ENCODE peak calls at places on chromosomes 5 and 9, in ten cellular contexts. S, J, E, V, P, M, R, W, U and T are unnamed samples.

GRCh38 chr5:172642046-172642409 is 965 bp downstream of the NEURL1B start:
- DNase-seq in P (no peak), E (no peak), R (no peak), J (no peak), V (no peak), M (no peak), S (no peak), W (no peak), U (no peak), T (no peak)

GRCh38 chr5:158942217-158942616 is 157.5 kb downstream of the EBF1 start:
- DNase-seq in M (no peak), R (no peak), U (no peak), P (no peak), J (peak), W (no peak), V (no peak), S (no peak), E (no peak), T (no peak)

GRCh38 chr9:113456235-113456634 is 7.3 kb upstream of the RGS3 start:
- DNase-seq in W (no peak), V (no peak), J (no peak), P (no peak), S (no peak), M (no peak), R (no peak), U (no peak), E (no peak), T (no peak)

GRCh38 chr5:110853267-110853666 is 114.5 kb downstream of the SLC25A46 start:
- DNase-seq in E (no peak), M (no peak), P (no peak), U (no peak), R (no peak), V (no peak), W (no peak), S (no peak), J (peak), T (no peak)

GRCh38 chr5:127442085-127442484 is 75.4 kb upstream of the PRRC1 start:
- DNase-seq in J (peak), E (no peak), M (peak), U (no peak), S (no peak), V (peak), W (no peak), R (no peak), P (no peak), T (no peak)

GRCh38 chr9:34611251-34611810 is 566 bp downstream of the RPP25L start:
- DNase-seq in E (no peak), P (no peak), R (peak), M (no peak), W (no peak), V (peak), S (no peak), U (no peak), J (no peak), T (no peak)

GRCh38 chr5:159850192-159850573 is 66.1 kb upstream of the ADRA1B start:
- DNase-seq in V (no peak), S (no peak), J (peak), P (no peak), U (no peak), M (no peak), W (no peak), E (no peak), R (no peak), T (no peak)

GRCh38 chr5:134581241-134581981 is 51.2 kb downstream of the SAR1B start:
- DNase-seq in E (no peak), V (no peak), P (no peak), U (no peak), R (no peak), J (no peak), S (no peak), M (no peak), W (no peak), T (peak)

GRCh38 chr9:93599571-93600403 is 23.4 kb downstream of the PHF2 start:
- DNase-seq in U (no peak), P (no peak), M (no peak), R (no peak), W (no peak), J (no peak), E (no peak), S (no peak), V (peak), T (no peak)

GRCh38 chr9:69179037-69179436 is 5.0 kb downstream of the TJP2 start:
- DNase-seq in P (no peak), M (no peak), V (no peak), S (no peak), R (no peak), E (no peak), U (no peak), W (no peak), J (no peak), T (no peak)

GRCh38 chr5:159805021-159805420 is 111.3 kb upstream of the ADRA1B start:
- DNase-seq in J (no peak), S (peak), V (no peak), P (no peak), W (peak), U (no peak), R (no peak), M (no peak), E (no peak), T (no peak)

GRCh38 chr5:134874831-134875655 is 872 bp downstream of the TXNDC15 start:
- DNase-seq in E (peak), V (peak), J (peak), R (peak), P (peak), M (peak), U (peak), S (no peak), W (peak), T (no peak)

GRCh38 chr9:109311281-109311680 is 9.6 kb downstream of the EPB41L4B start:
- DNase-seq in E (no peak), J (no peak), R (no peak), P (no peak), U (no peak), S (no peak), M (no peak), V (no peak), W (no peak), T (no peak)

GRCh38 chr9:3200331-3200774 is 325.4 kb downstream of the RFX3 start:
- DNase-seq in S (no peak), J (peak), U (no peak), E (no peak), M (no peak), P (no peak), V (no peak), R (no peak), W (no peak), T (no peak)

GRCh38 chr5:84445049-84445685 is 60.5 kb upstream of the EDIL3 start:
- DNase-seq in R (no peak), E (no peak), W (no peak), J (no peak), M (no peak), P (no peak), V (no peak), U (no peak), S (no peak), T (no peak)

GRCh38 chr9:17018001-17018491 is 116.8 kb upstream of the CNTLN start:
- DNase-seq in R (no peak), M (no peak), J (no peak), P (peak), E (no peak), S (no peak), V (no peak), W (no peak), U (no peak), T (no peak)

GRCh38 chr9:134569626-134570025 is 72.0 kb upstream of the COL5A1 start:
- DNase-seq in R (no peak), W (no peak), U (no peak), J (no peak), E (no peak), V (peak), M (no peak), S (no peak), P (no peak), T (no peak)

GRCh38 chr5:55231476-55232193 is 1.8 kb downstream of the CCNO start:
- DNase-seq in V (peak), E (peak), M (no peak), U (no peak), S (no peak), J (peak), W (no peak), R (no peak), P (no peak), T (no peak)

GRCh38 chr9:13705356-13705755 is 425.9 kb upstream of the MPDZ start:
- DNase-seq in M (no peak), J (no peak), U (no peak), V (peak), W (no peak), S (no peak), E (no peak), P (no peak), R (no peak), T (no peak)

GRCh38 chr5:172492097-172492840 is 37.9 kb upstream of the SH3PXD2B start:
- DNase-seq in E (no peak), W (no peak), P (no peak), J (no peak), U (no peak), R (no peak), M (no peak), V (no peak), S (no peak), T (no peak)

GRCh38 chr5:104095527-104095926 is 532.9 kb upstream of the NUDT12 start:
- DNase-seq in U (no peak), W (no peak), V (no peak), J (no peak), E (no peak), R (no peak), S (no peak), M (no peak), P (no peak), T (no peak)

GRCh38 chr5:2658421-2658820 is 93.1 kb downstream of the IRX2 start:
- DNase-seq in J (peak), V (no peak), S (no peak), P (no peak), M (no peak), W (no peak), U (no peak), E (no peak), R (no peak), T (no peak)

GRCh38 chr5:178126556-178126955 is 4.3 kb upstream of the RMND5B start:
- DNase-seq in V (no peak), P (no peak), S (no peak), U (no peak), M (no peak), R (no peak), W (no peak), J (no peak), E (peak), T (no peak)

GRCh38 chr5:143564417-143564816 is 160.9 kb upstream of the NR3C1 start:
- DNase-seq in E (no peak), W (no peak), S (no peak), V (no peak), P (no peak), M (no peak), J (no peak), R (no peak), U (no peak), T (no peak)

GRCh38 chr5:81212211-81212687 is 20.9 kb upstream of the CKMT2 start:
- DNase-seq in M (no peak), W (no peak), S (no peak), E (no peak), U (no peak), P (no peak), R (peak), J (no peak), V (peak), T (no peak)

GRCh38 chr9:123355761-123356520 is at the start of gene CRB2:
- DNase-seq in M (peak), P (no peak), E (peak), R (no peak), J (no peak), W (no peak), U (no peak), S (no peak), V (peak), T (no peak)

GRCh38 chr9:91037511-91038482 is 236.2 kb downstream of the SYK start:
- DNase-seq in M (peak), R (peak), V (peak), W (peak), J (peak), E (no peak), P (no peak), U (no peak), S (peak), T (no peak)

GRCh38 chr5:135220394-135221186 is 178.4 kb downstream of the MACROH2A1 start:
- DNase-seq in E (no peak), U (no peak), S (no peak), V (no peak), R (no peak), J (no peak), P (no peak), M (no peak), W (no peak), T (no peak)

GRCh38 chr9:135070964-135071735 is 16.3 kb upstream of the OLFM1 start:
- DNase-seq in P (no peak), E (no peak), W (no peak), U (no peak), J (no peak), V (no peak), R (no peak), S (no peak), M (no peak), T (no peak)

GRCh38 chr9:99431103-99431502 is 209.0 kb downstream of the SEC61B start:
- DNase-seq in S (no peak), E (no peak), W (peak), M (no peak), V (no peak), J (peak), R (no peak), P (no peak), U (no peak), T (no peak)

GRCh38 chr5:56350595-56351170 is 117.6 kb upstream of the ANKRD55 start:
- DNase-seq in J (peak), E (no peak), P (no peak), M (peak), V (peak), R (peak), W (peak), S (no peak), U (no peak), T (no peak)

DNA sequence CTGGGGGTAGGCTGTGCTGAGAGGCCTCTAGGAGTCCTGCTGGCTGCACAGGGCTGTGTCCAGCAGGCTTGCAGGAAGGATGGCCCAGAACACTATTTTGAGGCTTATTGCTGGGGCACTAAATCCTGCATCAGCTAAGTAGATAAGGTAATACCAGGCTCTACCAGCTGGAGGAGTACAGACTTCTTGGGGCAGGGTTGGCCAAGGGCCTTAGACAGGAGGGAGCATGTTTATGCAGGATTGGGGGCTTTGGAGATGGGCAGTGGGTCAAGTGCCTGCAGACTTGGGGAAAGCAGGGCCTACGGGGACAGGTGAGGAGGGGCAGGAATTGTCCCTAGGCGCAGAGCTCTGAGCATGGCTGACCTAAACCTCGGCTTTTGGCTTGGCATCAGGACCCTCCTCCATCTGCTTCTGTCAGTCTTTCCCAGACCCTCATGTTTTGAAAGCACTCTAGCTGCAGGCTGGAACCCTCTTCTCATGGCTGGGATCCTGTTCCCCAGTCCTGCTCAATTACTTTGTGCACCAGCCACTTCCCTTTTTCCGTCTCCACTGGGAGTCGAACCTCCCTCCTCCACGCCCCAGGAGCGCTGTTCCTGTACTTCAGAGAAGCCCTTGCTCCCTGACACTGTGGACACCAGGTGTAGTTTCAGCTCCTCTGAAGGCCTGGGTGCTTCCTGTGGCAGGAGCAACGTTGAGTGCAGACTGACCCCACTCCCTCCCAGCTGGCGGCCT is 61.0 kb upstream of the SPTLC1 start:
- DNase-seq in M (peak), U (no peak), V (no peak), J (peak), R (no peak), P (no peak), W (no peak), E (peak), S (no peak), T (no peak)
- TF ChIP-seq CTCF in M (no peak), U (no peak), V (no peak), J (peak), R (no peak), P (no peak), W (no peak), E (peak), S (peak), T (no peak)

GRCh38 chr9:97803167-97804058 is 49.6 kb upstream of the FOXE1 start:
- DNase-seq in S (peak), E (peak), U (peak), P (peak), W (peak), J (peak), R (peak), V (peak), M (peak), T (peak)
- TF ChIP-seq CTCF in S (no peak), E (peak), U (no peak), P (no peak), W (no peak), J (peak), R (no peak), V (peak), M (no peak), T (peak)

GRCh38 chr9:77488439-77489126 is 159.5 kb downstream of the GNA14 start:
- DNase-seq in W (no peak), R (no peak), S (no peak), P (no peak), M (peak), J (peak), E (peak), V (no peak), U (no peak), T (no peak)
- TF ChIP-seq CTCF in W (peak), R (no peak), S (no peak), P (no peak), M (peak), J (peak), E (peak), V (peak), U (peak), T (no peak)

GRCh38 chr9:21155501-21155900 is 11.0 kb downstream of the IFNA21 start:
- DNase-seq in P (no peak), W (no peak), V (no peak), J (peak), M (no peak), E (no peak), U (no peak), R (no peak), S (no peak), T (no peak)

GRCh38 chr9:21153688-21154608 is 12.3 kb upstream of the IFNW1 start:
- DNase-seq in R (no peak), E (peak), M (peak), P (no peak), V (peak), W (peak), J (peak), U (no peak), S (peak), T (no peak)
- TF ChIP-seq CTCF in R (no peak), E (peak), M (no peak), P (no peak), V (peak), W (no peak), J (peak), U (peak), S (no peak), T (peak)

DNA sequence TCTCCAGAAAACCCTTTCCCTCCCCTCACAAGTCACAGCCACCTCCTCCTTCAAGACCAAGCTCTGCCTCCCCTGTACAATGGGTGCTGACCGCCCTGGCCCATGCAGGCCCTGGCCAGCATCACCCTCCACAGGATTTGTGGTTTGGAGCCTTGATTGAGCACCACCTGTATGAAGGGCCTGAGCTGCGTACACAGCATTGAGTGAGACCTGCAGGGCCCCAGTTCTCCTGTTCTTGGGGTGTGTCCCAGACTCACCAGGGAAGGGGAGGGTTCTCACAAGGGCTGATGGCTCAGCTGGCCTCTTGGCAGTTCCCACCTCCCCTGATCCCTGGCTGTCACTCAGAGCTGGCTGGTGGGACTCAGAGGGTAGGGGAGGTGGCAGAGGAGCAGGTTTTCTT is 63.7 kb upstream of the IER5L start:
- DNase-seq in V (no peak), R (no peak), E (no peak), U (no peak), J (no peak), W (no peak), S (no peak), M (no peak), P (no peak), T (no peak)
- TF ChIP-seq CTCF in V (no peak), R (no peak), E (no peak), U (no peak), J (no peak), W (no peak), S (no peak), M (no peak), P (no peak), T (no peak)